ENCODE peak calls at places on chromosomes 2 and 18, in five cellular contexts. R is stimulated activated CD8-positive, alpha-beta memory T cell treated with anti-CD3 and anti-CD28 coated beads, Interleukin-2, amount 100 ng/mL, for 48 hours; O is effector memory CD4-positive, alpha-beta T cell; T is GM12892; H is NCI-H1417. E is an unnamed sample.
A peak's percentile ranks its signal among the peaks of the same experiment; 100 is the strongest.

GRCh38 chr2:88657131-88657530 is 29.9 kb upstream of the EIF2AK3 start:
- DNase-seq in T (no peak), O (no peak), R (no peak), H (no peak), E (no peak)

GRCh38 chr2:217501887-217502286 is 500.9 kb downstream of the TNS1 start:
- DNase-seq in T (no peak), R (no peak), H (no peak), O (no peak), E (no peak)

GRCh38 chr2:113894156-113894743 is 4.4 kb downstream of the ACTR3 start:
- DNase-seq in O (no peak), R (no peak), T (no peak), H (no peak), E (no peak)

GRCh38 chr18:50836521-50836957 is 16.7 kb upstream of the MRO start:
- DNase-seq in T (no peak), O (no peak), H (peak; percentile 67), R (no peak), E (no peak)

GRCh38 chr18:67669993-67670671 is 153.6 kb upstream of the DSEL start:
- DNase-seq in T (no peak), R (no peak), H (no peak), O (no peak), E (no peak)

GRCh38 chr2:10620481-10620880 is 69.3 kb downstream of the NOL10 start:
- DNase-seq in T (no peak), H (no peak), O (no peak), R (no peak), E (no peak)

GRCh38 chr18:45548614-45549013 is 66.7 kb upstream of the SLC14A2 start:
- DNase-seq in T (no peak), O (no peak), R (no peak), H (no peak), E (no peak)

GRCh38 chr2:121372756-121373353 is 87.9 kb upstream of the TFCP2L1 start:
- DNase-seq in T (no peak), R (no peak), H (no peak), O (no peak), E (no peak)

GRCh38 chr18:47260138-47260923 is 8.9 kb upstream of the SKOR2 start:
- DNase-seq in H (no peak), R (no peak), T (no peak), O (no peak), E (no peak)

GRCh38 chr18:58005036-58005435 is 39.0 kb upstream of the NEDD4L start:
- DNase-seq in H (no peak), T (no peak), O (no peak), R (no peak), E (no peak)

GRCh38 chr2:161237397-161238263 is 70.6 kb upstream of the PSMD14 start:
- DNase-seq in H (peak; percentile 66), R (no peak), O (peak; percentile 47), T (peak; percentile 19), E (peak; percentile 69)

GRCh38 chr2:163778045-163778753 is 42.4 kb upstream of the FIGN start:
- DNase-seq in R (no peak), O (no peak), T (no peak), H (no peak), E (no peak)

GRCh38 chr2:3288455-3289163 is 89.0 kb downstream of the EIPR1 start:
- DNase-seq in H (peak; percentile 91), O (no peak), R (no peak), T (no peak), E (no peak)

GRCh38 chr18:13241893-13242175 is 23.3 kb downstream of the LDLRAD4 start:
- DNase-seq in R (no peak), O (no peak), T (no peak), H (no peak), E (no peak)